ENCODE peak calls at places on chromosomes 16 and 17, in six cellular contexts. One of them, this sample, is unnamed.

GRCh38 chr16:59290718-59291117 is 556.6 kb upstream of the GOT2 start:
- DNase-seq in H9: no peak
- DNase-seq in psoas muscle: no peak
- DNase-seq in A549: no peak
- DNase-seq in CD8-positive, alpha-beta memory T cell: no peak
- DNase-seq in upper lobe of right lung: no peak
- DNase-seq in this sample: no peak

GRCh38 chr17:71995570-71995969 is 125.2 kb upstream of the SOX9 start:
- DNase-seq in CD8-positive, alpha-beta memory T cell: no peak
- DNase-seq in A549: no peak
- DNase-seq in psoas muscle: no peak
- DNase-seq in H9: no peak
- DNase-seq in upper lobe of right lung: no peak
- DNase-seq in this sample: no peak

GRCh38 chr16:8720967-8721692 is 46.7 kb downstream of the ABAT start:
- DNase-seq in psoas muscle: no peak
- DNase-seq in H9: no peak
- DNase-seq in CD8-positive, alpha-beta memory T cell: no peak
- DNase-seq in A549: no peak
- DNase-seq in upper lobe of right lung: no peak
- DNase-seq in this sample: no peak

GRCh38 chr16:90042946-90043514 is 23.8 kb upstream of the DBNDD1 start:
- DNase-seq in CD8-positive, alpha-beta memory T cell: no peak
- DNase-seq in H9: no peak
- DNase-seq in psoas muscle: no peak
- DNase-seq in A549: no peak
- DNase-seq in upper lobe of right lung: peak; percentile 50
- DNase-seq in this sample: no peak

GRCh38 chr16:84314814-84315213 is 20.1 kb downstream of the WFDC1 start:
- DNase-seq in H9: no peak
- DNase-seq in psoas muscle: no peak
- DNase-seq in upper lobe of right lung: peak; percentile 13
- DNase-seq in A549: no peak
- DNase-seq in CD8-positive, alpha-beta memory T cell: no peak
- DNase-seq in this sample: no peak

GRCh38 chr17:47238321-47239010 is 15.2 kb upstream of the ITGB3 start:
- DNase-seq in upper lobe of right lung: no peak
- DNase-seq in H9: no peak
- DNase-seq in psoas muscle: no peak
- DNase-seq in CD8-positive, alpha-beta memory T cell: no peak
- DNase-seq in A549: no peak
- DNase-seq in this sample: no peak

GRCh38 chr16:58012481-58012880 is 11.3 kb downstream of the USB1 start:
- DNase-seq in psoas muscle: no peak
- DNase-seq in A549: no peak
- DNase-seq in CD8-positive, alpha-beta memory T cell: no peak
- DNase-seq in H9: no peak
- DNase-seq in upper lobe of right lung: no peak
- DNase-seq in this sample: no peak

GRCh38 chr16:50099957-50100648 is 34.3 kb downstream of the HEATR3 start:
- DNase-seq in A549: no peak
- DNase-seq in psoas muscle: no peak
- DNase-seq in CD8-positive, alpha-beta memory T cell: no peak
- DNase-seq in H9: no peak
- DNase-seq in upper lobe of right lung: no peak
- DNase-seq in this sample: no peak

GRCh38 chr16:60932600-60932999 is 1103.6 kb downstream of the CDH8 start:
- DNase-seq in H9: no peak
- DNase-seq in CD8-positive, alpha-beta memory T cell: no peak
- DNase-seq in A549: no peak
- DNase-seq in psoas muscle: no peak
- DNase-seq in upper lobe of right lung: no peak
- DNase-seq in this sample: no peak

GRCh38 chr16:66057056-66057455 is 309.4 kb upstream of the CDH5 start:
- DNase-seq in upper lobe of right lung: no peak
- DNase-seq in psoas muscle: no peak
- DNase-seq in A549: no peak
- DNase-seq in CD8-positive, alpha-beta memory T cell: no peak
- DNase-seq in H9: no peak
- DNase-seq in this sample: no peak

GRCh38 chr17:11618861-11619566 is 20.7 kb downstream of the DNAH9 start:
- DNase-seq in H9: no peak
- DNase-seq in A549: no peak
- DNase-seq in CD8-positive, alpha-beta memory T cell: no peak
- DNase-seq in upper lobe of right lung: no peak
- DNase-seq in psoas muscle: no peak
- DNase-seq in this sample: no peak

GRCh38 chr17:47731396-47731795 is 1.6 kb upstream of the TBX21 start:
- DNase-seq in upper lobe of right lung: peak; percentile 12
- DNase-seq in H9: peak; percentile 21
- DNase-seq in CD8-positive, alpha-beta memory T cell: no peak
- DNase-seq in A549: no peak
- DNase-seq in psoas muscle: no peak
- DNase-seq in this sample: no peak

GRCh38 chr17:48427598-48427997 is 2.4 kb downstream of the SKAP1 start:
- DNase-seq in upper lobe of right lung: no peak
- DNase-seq in CD8-positive, alpha-beta memory T cell: peak; percentile 67
- DNase-seq in H9: no peak
- DNase-seq in psoas muscle: no peak
- DNase-seq in A549: no peak
- DNase-seq in this sample: peak; percentile 81

GRCh38 chr17:72602517-72603345 is 481.9 kb downstream of the SOX9 start:
- DNase-seq in psoas muscle: no peak
- DNase-seq in CD8-positive, alpha-beta memory T cell: no peak
- DNase-seq in A549: peak; percentile 97
- DNase-seq in upper lobe of right lung: no peak
- DNase-seq in H9: peak; percentile 87
- DNase-seq in this sample: no peak

GRCh38 chr16:296276-296675 is 13.3 kb downstream of the PDIA2 start:
- DNase-seq in upper lobe of right lung: no peak
- DNase-seq in psoas muscle: no peak
- DNase-seq in CD8-positive, alpha-beta memory T cell: no peak
- DNase-seq in H9: no peak
- DNase-seq in A549: no peak
- DNase-seq in this sample: no peak

GRCh38 chr17:14699569-14700190 is 398.8 kb downstream of the HS3ST3B1 start:
- DNase-seq in upper lobe of right lung: no peak
- DNase-seq in psoas muscle: no peak
- DNase-seq in CD8-positive, alpha-beta memory T cell: no peak
- DNase-seq in H9: no peak
- DNase-seq in A549: peak; percentile 50
- DNase-seq in this sample: no peak

GRCh38 chr17:49498037-49498615 is 3.0 kb downstream of the NGFR start:
- DNase-seq in H9: peak; percentile 78
- DNase-seq in upper lobe of right lung: no peak
- DNase-seq in psoas muscle: no peak
- DNase-seq in A549: peak; percentile 41
- DNase-seq in CD8-positive, alpha-beta memory T cell: no peak
- DNase-seq in this sample: no peak

GRCh38 chr16:88448461-88449266 is 4.4 kb upstream of the ZFPM1 start:
- DNase-seq in H9: no peak
- DNase-seq in upper lobe of right lung: no peak
- DNase-seq in psoas muscle: no peak
- DNase-seq in CD8-positive, alpha-beta memory T cell: no peak
- DNase-seq in A549: no peak
- DNase-seq in this sample: no peak

GRCh38 chr16:31148281-31148728 is 1.6 kb downstream of the PRSS36 start:
- DNase-seq in H9: peak; percentile 74
- DNase-seq in psoas muscle: no peak
- DNase-seq in A549: no peak
- DNase-seq in upper lobe of right lung: peak; percentile 92
- DNase-seq in CD8-positive, alpha-beta memory T cell: no peak
- DNase-seq in this sample: no peak

GRCh38 chr17:59761385-59762021 is 54.0 kb downstream of the VMP1 start:
- DNase-seq in upper lobe of right lung: no peak
- DNase-seq in A549: no peak
- DNase-seq in psoas muscle: no peak
- DNase-seq in H9: no peak
- DNase-seq in CD8-positive, alpha-beta memory T cell: no peak
- DNase-seq in this sample: no peak

GRCh38 chr16:3819741-3820724 is 60.5 kb downstream of the CREBBP start:
- DNase-seq in CD8-positive, alpha-beta memory T cell: peak; percentile 69
- DNase-seq in H9: no peak
- DNase-seq in A549: peak; percentile 31
- DNase-seq in psoas muscle: no peak
- DNase-seq in upper lobe of right lung: no peak
- DNase-seq in this sample: no peak

GRCh38 chr16:12340151-12340733 is 363.7 kb downstream of the SNX29 start:
- DNase-seq in upper lobe of right lung: no peak
- DNase-seq in A549: peak; percentile 31
- DNase-seq in H9: peak; percentile 77
- DNase-seq in psoas muscle: no peak
- DNase-seq in CD8-positive, alpha-beta memory T cell: no peak
- DNase-seq in this sample: peak; percentile 46

GRCh38 chr16:72195609-72196008 is 23.7 kb upstream of the PMFBP1 start:
- DNase-seq in CD8-positive, alpha-beta memory T cell: no peak
- DNase-seq in A549: no peak
- DNase-seq in upper lobe of right lung: no peak
- DNase-seq in psoas muscle: no peak
- DNase-seq in H9: peak; percentile 67
- DNase-seq in this sample: no peak

GRCh38 chr16:72191551-72191950 is 19.6 kb upstream of the PMFBP1 start:
- DNase-seq in A549: no peak
- DNase-seq in psoas muscle: no peak
- DNase-seq in H9: no peak
- DNase-seq in CD8-positive, alpha-beta memory T cell: no peak
- DNase-seq in upper lobe of right lung: no peak
- DNase-seq in this sample: no peak

GRCh38 chr16:72188512-72188911 is 16.6 kb upstream of the PMFBP1 start:
- DNase-seq in upper lobe of right lung: no peak
- DNase-seq in CD8-positive, alpha-beta memory T cell: no peak
- DNase-seq in A549: no peak
- DNase-seq in H9: no peak
- DNase-seq in psoas muscle: no peak
- DNase-seq in this sample: no peak

GRCh38 chr16:72189865-72190371 is 18.0 kb upstream of the PMFBP1 start:
- DNase-seq in H9: no peak
- DNase-seq in CD8-positive, alpha-beta memory T cell: no peak
- DNase-seq in A549: no peak
- DNase-seq in upper lobe of right lung: no peak
- DNase-seq in psoas muscle: no peak
- DNase-seq in this sample: no peak
- H3K27ac ChIP-seq in H9: no peak overlapping the region
- H3K27ac ChIP-seq in CD8-positive, alpha-beta memory T cell: no peak overlapping the region
- H3K27ac ChIP-seq in A549: no peak overlapping the region
- H3K27ac ChIP-seq in upper lobe of right lung: no peak overlapping the region
- H3K27ac ChIP-seq in psoas muscle: no peak overlapping the region
- H3K27ac ChIP-seq in this sample: no peak overlapping the region

GRCh38 chr17:77416096-77416713 is 275.4 kb downstream of the SEC14L1 start:
- DNase-seq in A549: no peak
- DNase-seq in upper lobe of right lung: no peak
- DNase-seq in psoas muscle: no peak
- DNase-seq in CD8-positive, alpha-beta memory T cell: no peak
- DNase-seq in H9: no peak
- DNase-seq in this sample: no peak
- H3K4me1 ChIP-seq in A549: peaks cover 54% of the 10 kb centered on the region
- H3K4me1 ChIP-seq in upper lobe of right lung: peaks cover 31% of the 10 kb centered on the region
- H3K4me1 ChIP-seq in psoas muscle: peaks cover 26% of the 10 kb centered on the region
- H3K4me1 ChIP-seq in CD8-positive, alpha-beta memory T cell: peaks cover 60% of the 10 kb centered on the region
- H3K4me1 ChIP-seq in H9: peaks cover 12% of the 10 kb centered on the region
- H3K4me1 ChIP-seq in this sample: peaks cover 42% of the 10 kb centered on the region

DNA sequence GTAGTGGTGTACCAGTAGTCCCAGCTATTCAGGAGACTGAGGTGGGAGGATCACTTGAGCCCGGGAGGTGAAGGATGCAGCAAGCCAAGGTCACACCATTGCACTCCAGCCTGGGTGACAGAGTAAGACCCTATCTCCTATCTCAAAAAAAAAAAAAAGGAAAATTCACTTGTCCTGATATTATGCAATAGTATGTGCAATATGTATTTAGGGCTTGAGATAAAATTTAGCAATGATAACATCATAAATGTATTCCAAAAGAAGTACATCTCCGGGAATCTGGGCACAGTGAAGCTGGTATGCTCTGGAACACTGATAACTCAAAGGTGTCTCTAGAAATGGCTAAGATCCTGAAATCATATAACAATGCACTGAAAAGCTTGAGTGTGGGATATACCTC is 74.5 kb downstream of the NCOR1 start:
- DNase-seq in upper lobe of right lung: no peak
- DNase-seq in H9: no peak
- DNase-seq in psoas muscle: no peak
- DNase-seq in A549: no peak
- DNase-seq in CD8-positive, alpha-beta memory T cell: no peak
- DNase-seq in this sample: no peak
- H3K27ac ChIP-seq in upper lobe of right lung: no peak overlapping the region
- H3K27ac ChIP-seq in H9: no peak overlapping the region
- H3K27ac ChIP-seq in psoas muscle: no peak overlapping the region
- H3K27ac ChIP-seq in A549: no peak overlapping the region
- H3K27ac ChIP-seq in CD8-positive, alpha-beta memory T cell: no peak overlapping the region
- H3K27ac ChIP-seq in this sample: no peak overlapping the region

DNA sequence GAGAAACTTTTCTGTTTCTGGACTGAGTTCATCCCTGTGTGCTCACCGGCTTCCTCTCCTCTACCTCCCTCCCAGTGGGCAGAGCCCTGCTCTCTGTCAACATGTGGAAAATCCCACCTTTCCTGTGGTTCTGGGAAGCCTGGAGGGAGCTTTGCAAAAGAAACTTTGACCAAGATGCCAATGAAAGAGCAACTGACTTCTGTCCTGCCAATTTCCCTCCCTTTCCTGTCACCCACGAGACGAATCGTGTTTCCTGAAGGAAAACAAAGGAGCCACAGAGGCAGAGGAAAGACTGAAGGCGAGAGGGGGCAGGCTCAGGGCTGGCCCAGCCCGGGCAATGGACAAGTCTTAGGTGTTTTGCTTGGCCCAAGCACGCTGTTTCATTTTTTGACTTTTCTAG is 82.8 kb downstream of the PLCG2 start:
- DNase-seq in H9: no peak
- DNase-seq in CD8-positive, alpha-beta memory T cell: no peak
- DNase-seq in upper lobe of right lung: no peak
- DNase-seq in A549: no peak
- DNase-seq in psoas muscle: no peak
- DNase-seq in this sample: no peak
- H3K4me1 ChIP-seq in H9: peaks cover 6% of the 10 kb centered on the region
- H3K4me1 ChIP-seq in CD8-positive, alpha-beta memory T cell: no peaks in the 10 kb centered on the region
- H3K4me1 ChIP-seq in upper lobe of right lung: peaks cover 14% of the 10 kb centered on the region
- H3K4me1 ChIP-seq in A549: no peaks in the 10 kb centered on the region
- H3K4me1 ChIP-seq in psoas muscle: no peaks in the 10 kb centered on the region
- H3K4me1 ChIP-seq in this sample: no peaks in the 10 kb centered on the region

GRCh38 chr16:24315343-24315742 is 59.2 kb downstream of the CACNG3 start:
- DNase-seq in A549: no peak
- DNase-seq in CD8-positive, alpha-beta memory T cell: no peak
- DNase-seq in upper lobe of right lung: no peak
- DNase-seq in psoas muscle: no peak
- DNase-seq in H9: no peak
- DNase-seq in this sample: no peak
- H3K27ac ChIP-seq in A549: no peak overlapping the region
- H3K27ac ChIP-seq in CD8-positive, alpha-beta memory T cell: no peak overlapping the region
- H3K27ac ChIP-seq in upper lobe of right lung: no peak overlapping the region
- H3K27ac ChIP-seq in psoas muscle: no peak overlapping the region
- H3K27ac ChIP-seq in H9: no peak overlapping the region
- H3K27ac ChIP-seq in this sample: no peak overlapping the region

DNA sequence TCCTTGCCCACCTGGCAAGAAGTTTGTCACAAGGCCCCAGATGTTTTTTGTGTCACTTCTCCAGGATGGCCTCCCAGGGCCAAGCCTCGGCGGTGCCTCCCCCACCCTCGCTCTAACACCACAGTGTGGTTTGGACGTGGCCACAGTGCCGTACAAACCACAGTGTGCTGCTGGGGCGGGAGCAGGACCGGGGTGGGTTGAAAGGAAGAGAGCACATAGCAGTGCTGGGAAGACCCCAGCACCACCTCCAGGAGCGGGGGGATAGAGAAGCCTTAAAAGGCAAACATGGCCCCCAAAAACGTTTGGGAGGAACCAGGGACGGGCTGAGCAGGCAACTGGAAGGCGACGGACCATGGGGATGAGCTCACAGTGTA is 5.0 kb upstream of the BCL6B start:
- DNase-seq in psoas muscle: no peak
- DNase-seq in H9: no peak
- DNase-seq in CD8-positive, alpha-beta memory T cell: no peak
- DNase-seq in A549: no peak
- DNase-seq in upper lobe of right lung: no peak
- DNase-seq in this sample: no peak
- H3K4me1 ChIP-seq in psoas muscle: peaks cover 31% of the 10 kb centered on the region
- H3K4me1 ChIP-seq in H9: peaks cover 3% of the 10 kb centered on the region
- H3K4me1 ChIP-seq in CD8-positive, alpha-beta memory T cell: peaks cover 57% of the 10 kb centered on the region
- H3K4me1 ChIP-seq in A549: peaks cover 31% of the 10 kb centered on the region
- H3K4me1 ChIP-seq in upper lobe of right lung: peaks cover 56% of the 10 kb centered on the region
- H3K4me1 ChIP-seq in this sample: peaks cover 50% of the 10 kb centered on the region